ENCODE peak calls at places on chromosomes 12 and 14, in ten cellular contexts. J is K562, Q is AG04450, O is epithelial cell of esophagus, M is RWPE2, W is lower leg skin, D is ovary, C is omental fat pad, B is endothelial cell, X is AG04449. R is an unnamed sample.

GRCh38 chr12:49750994-49751393 is 9.6 kb downstream of the TMBIM6 start:
- DNase-seq in Q (no peak), D (no peak), B (no peak), C (no peak), W (no peak), J (no peak), X (no peak), M (no peak), O (no peak), R (no peak)

GRCh38 chr12:131124487-131125280 is 171.0 kb downstream of the ADGRD1 start:
- DNase-seq in M (no peak), J (no peak), C (no peak), D (no peak), B (no peak), O (no peak), Q (no peak), X (no peak), W (peak; percentile 40), R (no peak)

GRCh38 chr12:6193853-6194815 is 6.1 kb upstream of the CD9 start:
- DNase-seq in M (no peak), D (no peak), J (peak; percentile 23), C (no peak), X (no peak), O (peak; percentile 88), Q (no peak), W (peak; percentile 78), B (no peak), R (peak; percentile 39)

GRCh38 chr12:116077431-116077830 is 200.1 kb downstream of the MED13L start:
- DNase-seq in J (no peak), D (no peak), X (no peak), Q (no peak), W (no peak), C (no peak), M (no peak), O (no peak), B (no peak), R (no peak)

GRCh38 chr12:1593232-1594044 is 943 bp downstream of the FBXL14 start:
- DNase-seq in C (no peak), X (no peak), Q (no peak), J (peak; percentile 46), D (no peak), O (peak; percentile 61), B (peak; percentile 28), W (no peak), M (peak; percentile 81), R (no peak)

GRCh38 chr12:19894803-19895202 is 455.5 kb downstream of the AEBP2 start:
- DNase-seq in O (no peak), W (no peak), M (no peak), X (no peak), B (no peak), C (no peak), Q (no peak), J (no peak), D (no peak), R (no peak)

GRCh38 chr12:124680863-124681778 is 113.7 kb upstream of the NCOR2 start:
- DNase-seq in C (no peak), X (no peak), O (peak; percentile 89), D (no peak), B (no peak), W (no peak), M (peak; percentile 89), Q (no peak), J (peak; percentile 76), R (no peak)

GRCh38 chr14:68782091-68782981 is 10.5 kb downstream of the ZFP36L1 start:
- DNase-seq in C (no peak), D (no peak), O (no peak), W (peak; percentile 83), X (no peak), Q (no peak), M (no peak), B (no peak), J (peak; percentile 46), R (no peak)

GRCh38 chr12:5000658-5001390 is 42.9 kb upstream of the KCNA5 start:
- DNase-seq in B (no peak), Q (no peak), W (no peak), M (no peak), J (no peak), C (no peak), D (no peak), O (no peak), X (no peak), R (no peak)

GRCh38 chr12:131642101-131642540 is 68.8 kb upstream of the SFSWAP start:
- DNase-seq in W (no peak), C (no peak), Q (no peak), M (no peak), D (no peak), B (no peak), X (no peak), J (peak; percentile 71), O (no peak), R (no peak)

GRCh38 chr14:21097616-21098133 is 780 bp downstream of the ZNF219 start:
- DNase-seq in Q (no peak), J (peak; percentile 21), W (no peak), C (no peak), M (no peak), X (no peak), O (no peak), B (no peak), D (no peak), R (no peak)
- TF ChIP-seq CTCF in Q (no peak), J (no peak), W (no peak), C (no peak), M (no peak), X (no peak), O (no peak), B (no peak), D (no peak), R (no peak)

GRCh38 chr12:31705651-31706050 is 23.2 kb downstream of the AMN1 start:
- DNase-seq in W (no peak), O (no peak), J (no peak), D (no peak), Q (no peak), B (no peak), C (no peak), X (no peak), M (no peak), R (no peak)

GRCh38 chr12:31702047-31702446 is 26.8 kb downstream of the AMN1 start:
- DNase-seq in D (no peak), B (no peak), X (no peak), O (peak; percentile 48), M (no peak), W (no peak), J (no peak), C (no peak), Q (no peak), R (no peak)
- TF ChIP-seq CTCF in D (no peak), B (no peak), X (peak; percentile 4), O (peak; percentile 31), M (peak; percentile 6), W (no peak), J (no peak), C (no peak), Q (peak; percentile 16), R (no peak)

GRCh38 chr12:9751204-9752144 is 9.2 kb downstream of the CD69 start:
- DNase-seq in J (peak; percentile 43), C (no peak), W (no peak), X (no peak), O (peak; percentile 36), B (no peak), Q (no peak), M (no peak), D (no peak), R (no peak)

GRCh38 chr12:9753042-9753820 is 7.5 kb downstream of the CD69 start:
- DNase-seq in M (no peak), X (no peak), B (no peak), J (no peak), C (no peak), D (no peak), Q (no peak), O (no peak), W (no peak), R (no peak)

GRCh38 chr12:9752145-9752717 is 8.5 kb downstream of the CD69 start:
- DNase-seq in Q (no peak), W (no peak), X (no peak), B (no peak), D (no peak), C (no peak), J (no peak), O (no peak), M (no peak), R (no peak)

GRCh38 chr12:9754097-9754964 is 6.4 kb downstream of the CD69 start:
- DNase-seq in J (no peak), D (no peak), B (no peak), W (no peak), M (no peak), Q (no peak), O (no peak), C (no peak), X (no peak), R (no peak)

DNA sequence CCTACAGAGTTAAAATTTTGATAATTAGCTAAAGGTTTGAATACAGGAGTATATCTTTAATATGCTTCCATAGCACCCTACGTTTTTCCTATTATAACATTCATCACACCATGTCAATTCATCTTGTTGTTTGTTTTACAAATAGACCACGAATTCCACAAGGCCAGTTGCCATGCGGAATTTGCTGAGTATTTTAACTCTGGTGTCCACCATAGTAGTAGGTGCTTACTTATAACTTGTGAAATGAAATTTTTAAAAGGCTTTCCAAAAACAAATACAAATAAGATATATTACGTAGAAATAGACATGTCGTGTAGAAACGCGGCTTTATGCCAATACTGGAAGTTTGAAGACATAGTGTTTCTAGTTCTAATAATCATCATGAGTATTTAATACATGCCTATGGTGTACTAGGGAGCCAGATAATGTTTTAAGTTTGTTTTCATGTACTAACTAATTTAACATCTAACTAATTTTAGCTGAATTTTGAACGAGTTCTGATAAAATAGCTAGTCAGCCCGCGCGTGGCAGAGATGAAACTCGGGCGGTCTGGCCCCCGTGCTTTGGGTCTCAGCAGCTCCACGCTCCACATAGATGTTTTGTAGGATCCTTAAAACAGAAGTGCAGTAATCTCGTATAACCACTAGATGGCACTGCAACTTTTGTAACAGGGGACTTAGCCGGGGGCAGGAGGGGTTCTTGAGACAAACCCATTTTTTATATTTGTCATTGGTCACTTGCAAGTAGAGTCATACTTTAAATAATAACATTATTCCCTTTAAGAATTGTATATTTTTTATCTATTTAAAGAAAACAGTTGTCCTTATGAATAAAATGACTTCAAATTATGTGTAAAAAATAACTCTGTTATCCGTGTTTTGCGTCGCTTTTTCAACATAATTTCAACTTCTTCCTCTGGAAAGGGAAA is 10.2 kb downstream of the CD69 start:
- DNase-seq in D (peak; percentile 33), J (peak; percentile 82), W (peak; percentile 84), X (no peak), M (no peak), Q (peak; percentile 13), O (peak; percentile 60), C (no peak), B (peak; percentile 54), R (no peak)
- TF ChIP-seq CTCF in D (peak; percentile 54), J (peak; percentile 73), W (no peak), X (peak; percentile 67), M (peak; percentile 78), Q (peak; percentile 83), O (peak; percentile 79), C (no peak), B (peak; percentile 91), R (peak; percentile 97)

DNA sequence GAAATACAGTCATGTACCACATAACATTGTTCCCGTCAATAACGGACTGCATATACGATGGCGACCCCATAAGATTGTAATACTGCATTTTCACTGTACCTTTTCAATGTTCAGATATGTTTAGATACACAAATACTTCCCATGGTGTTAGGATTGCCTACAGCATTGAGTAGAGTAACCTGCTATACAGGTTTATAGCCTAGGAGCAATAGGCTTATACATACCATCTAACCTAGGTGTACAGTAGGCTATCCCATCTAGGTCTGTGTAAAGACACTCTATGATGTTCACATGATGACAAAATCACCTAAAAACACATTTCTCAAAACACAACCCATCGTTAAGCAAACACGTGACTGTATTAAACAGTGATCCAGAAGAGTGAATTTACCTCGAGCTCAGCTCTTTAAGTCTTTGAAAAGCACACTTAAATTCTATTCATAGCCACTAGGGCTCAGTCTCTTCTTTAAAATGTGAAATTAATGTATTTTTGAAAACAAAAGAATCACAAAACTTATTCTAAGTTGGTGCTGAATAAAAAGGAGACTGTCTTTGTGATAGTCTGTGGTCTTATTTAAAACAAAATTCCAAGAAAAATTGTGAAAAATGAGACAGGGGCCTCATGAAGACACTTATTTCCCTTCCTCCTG is 239.1 kb upstream of the ARID2 start:
- DNase-seq in Q (no peak), J (no peak), X (no peak), B (no peak), W (no peak), M (no peak), D (no peak), O (peak; percentile 70), C (no peak), R (no peak)
- TF ChIP-seq CTCF in Q (no peak), J (no peak), X (no peak), B (no peak), W (no peak), M (no peak), D (no peak), O (peak; percentile 14), C (no peak), R (peak; percentile 52)

R was measured in chondrocyte.